ENCODE peak calls at places on chromosomes 5 and 9, in four cellular contexts. One of them, this sample, is unnamed.

GRCh38 chr5:52283221-52283620 is 504.5 kb upstream of the ITGA1 start:
- DNase-seq in IMR-90: peak; percentile 0
- DNase-seq in DND-41: no peak
- DNase-seq in colonic mucosa: no peak
- DNase-seq in this sample: no peak

GRCh38 chr9:94504358-94504757 is 50.5 kb upstream of the PCAT7 start:
- DNase-seq in IMR-90: no peak
- DNase-seq in DND-41: no peak
- DNase-seq in colonic mucosa: no peak
- DNase-seq in this sample: no peak

GRCh38 chr5:10635861-10636350 is 72.0 kb downstream of the ANKRD33B start:
- DNase-seq in IMR-90: no peak
- DNase-seq in colonic mucosa: no peak
- DNase-seq in DND-41: no peak
- DNase-seq in this sample: peak; percentile 51

GRCh38 chr9:105911104-105911911 is 217.0 kb downstream of the TMEM38B start:
- DNase-seq in colonic mucosa: no peak
- DNase-seq in IMR-90: no peak
- DNase-seq in DND-41: no peak
- DNase-seq in this sample: peak; percentile 70

GRCh38 chr5:14901462-14902051 is 30.0 kb upstream of the ANKH start:
- DNase-seq in IMR-90: peak; percentile 83
- DNase-seq in colonic mucosa: no peak
- DNase-seq in DND-41: no peak
- DNase-seq in this sample: no peak

GRCh38 chr9:89023788-89024187 is 32.5 kb downstream of the S1PR3 start:
- DNase-seq in DND-41: no peak
- DNase-seq in IMR-90: peak; percentile 21
- DNase-seq in colonic mucosa: no peak
- DNase-seq in this sample: no peak

GRCh38 chr9:134004881-134005280 is 12.8 kb upstream of the VAV2 start:
- DNase-seq in colonic mucosa: no peak
- DNase-seq in DND-41: no peak
- DNase-seq in IMR-90: no peak
- DNase-seq in this sample: no peak

GRCh38 chr5:165869066-165869465 is 2363.6 kb downstream of the MAT2B start:
- DNase-seq in IMR-90: no peak
- DNase-seq in colonic mucosa: no peak
- DNase-seq in DND-41: no peak
- DNase-seq in this sample: no peak

GRCh38 chr9:83964973-83965349 is 15.1 kb downstream of the HNRNPK start:
- DNase-seq in colonic mucosa: no peak
- DNase-seq in DND-41: no peak
- DNase-seq in IMR-90: peak; percentile 41
- DNase-seq in this sample: no peak

GRCh38 chr5:164341056-164341619 is 835.7 kb downstream of the MAT2B start:
- DNase-seq in colonic mucosa: no peak
- DNase-seq in DND-41: no peak
- DNase-seq in IMR-90: no peak
- DNase-seq in this sample: no peak

GRCh38 chr5:80192507-80193241 is 63.2 kb downstream of the SERINC5 start:
- DNase-seq in DND-41: no peak
- DNase-seq in colonic mucosa: no peak
- DNase-seq in IMR-90: peak; percentile 51
- DNase-seq in this sample: peak; percentile 56
- H3K4me3 ChIP-seq in DND-41: no peak overlapping the region
- H3K4me3 ChIP-seq in colonic mucosa: no peak overlapping the region
- H3K4me3 ChIP-seq in IMR-90: no peak overlapping the region
- H3K4me3 ChIP-seq in this sample: no peak overlapping the region

GRCh38 chr5:42819745-42820144 is 8.1 kb upstream of the SELENOP start:
- DNase-seq in DND-41: no peak
- DNase-seq in colonic mucosa: no peak
- DNase-seq in IMR-90: no peak
- DNase-seq in this sample: no peak
- TF ChIP-seq CTCF in DND-41: no peak
- TF ChIP-seq CTCF in colonic mucosa: no peak
- TF ChIP-seq CTCF in IMR-90: no peak
- TF ChIP-seq CTCF in this sample: no peak

DNA sequence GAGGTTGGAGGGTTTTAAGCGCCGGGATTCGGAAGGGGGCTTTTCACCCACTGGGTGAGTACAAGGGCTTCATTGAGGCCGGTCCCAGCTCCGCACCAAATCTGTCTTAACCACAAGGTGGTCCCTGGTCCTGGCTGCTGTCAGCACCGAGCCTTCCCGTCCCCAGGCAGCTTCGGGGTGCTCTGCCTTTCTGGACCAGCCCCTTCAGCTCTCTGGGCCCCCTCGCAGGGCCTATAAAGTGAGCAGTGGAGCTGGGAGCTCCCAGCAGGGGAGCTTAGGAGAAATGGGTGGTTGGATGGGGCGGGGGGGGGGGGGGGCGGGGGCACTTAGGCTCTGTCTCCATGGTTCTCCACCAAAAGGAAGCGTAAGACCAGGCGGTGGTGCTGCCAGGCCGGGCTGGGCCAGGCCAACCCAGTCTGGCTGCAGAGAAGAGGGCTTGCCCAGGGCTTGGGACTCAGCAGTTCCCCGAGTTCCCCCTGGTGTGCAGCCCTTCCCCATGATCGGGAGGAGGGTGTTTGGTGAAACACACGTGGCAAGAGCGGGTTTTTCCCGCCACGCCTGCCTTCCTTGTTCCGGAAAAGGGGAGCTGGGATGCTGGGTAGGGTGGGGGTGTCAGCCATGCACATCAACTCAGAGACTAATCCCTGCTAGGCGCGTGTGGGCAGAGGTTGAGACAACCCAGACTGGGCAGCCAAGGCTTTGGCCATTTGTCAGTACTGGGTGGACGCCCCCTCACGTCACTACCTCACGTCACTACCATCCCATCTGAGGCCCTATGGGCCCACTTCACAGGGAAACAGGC is 32.7 kb downstream of the PRRX2 start:
- DNase-seq in IMR-90: no peak
- DNase-seq in colonic mucosa: peak; percentile 37
- DNase-seq in DND-41: no peak
- DNase-seq in this sample: peak; percentile 61
- H3K9ac ChIP-seq in IMR-90: peak overlapping the region; percentile 75
- H3K9ac ChIP-seq in colonic mucosa: no peak overlapping the region
- H3K9ac ChIP-seq in DND-41: no peak overlapping the region
- H3K9ac ChIP-seq in this sample: no peak overlapping the region

GRCh38 chr5:78553991-78554390 is 94.6 kb downstream of the LHFPL2 start:
- DNase-seq in colonic mucosa: no peak
- DNase-seq in IMR-90: no peak
- DNase-seq in DND-41: no peak
- DNase-seq in this sample: no peak
- H3K4me3 ChIP-seq in colonic mucosa: no peak overlapping the region
- H3K4me3 ChIP-seq in IMR-90: no peak overlapping the region
- H3K4me3 ChIP-seq in DND-41: no peak overlapping the region
- H3K4me3 ChIP-seq in this sample: no peak overlapping the region

GRCh38 chr5:7762267-7762666 is 88.7 kb downstream of the CFAP90 start:
- DNase-seq in DND-41: no peak
- DNase-seq in colonic mucosa: no peak
- DNase-seq in IMR-90: no peak
- DNase-seq in this sample: peak; percentile 72
- TF ChIP-seq CTCF in DND-41: no peak
- TF ChIP-seq CTCF in colonic mucosa: no peak
- TF ChIP-seq CTCF in IMR-90: no peak
- TF ChIP-seq CTCF in this sample: peak; percentile 64

GRCh38 chr5:94168151-94168550 is 426.8 kb upstream of the POU5F2 start:
- DNase-seq in colonic mucosa: no peak
- DNase-seq in DND-41: no peak
- DNase-seq in IMR-90: no peak
- DNase-seq in this sample: no peak
- H3K9ac ChIP-seq in colonic mucosa: no peak overlapping the region
- H3K9ac ChIP-seq in DND-41: no peak overlapping the region
- H3K9ac ChIP-seq in IMR-90: no peak overlapping the region
- H3K9ac ChIP-seq in this sample: no peak overlapping the region

DNA sequence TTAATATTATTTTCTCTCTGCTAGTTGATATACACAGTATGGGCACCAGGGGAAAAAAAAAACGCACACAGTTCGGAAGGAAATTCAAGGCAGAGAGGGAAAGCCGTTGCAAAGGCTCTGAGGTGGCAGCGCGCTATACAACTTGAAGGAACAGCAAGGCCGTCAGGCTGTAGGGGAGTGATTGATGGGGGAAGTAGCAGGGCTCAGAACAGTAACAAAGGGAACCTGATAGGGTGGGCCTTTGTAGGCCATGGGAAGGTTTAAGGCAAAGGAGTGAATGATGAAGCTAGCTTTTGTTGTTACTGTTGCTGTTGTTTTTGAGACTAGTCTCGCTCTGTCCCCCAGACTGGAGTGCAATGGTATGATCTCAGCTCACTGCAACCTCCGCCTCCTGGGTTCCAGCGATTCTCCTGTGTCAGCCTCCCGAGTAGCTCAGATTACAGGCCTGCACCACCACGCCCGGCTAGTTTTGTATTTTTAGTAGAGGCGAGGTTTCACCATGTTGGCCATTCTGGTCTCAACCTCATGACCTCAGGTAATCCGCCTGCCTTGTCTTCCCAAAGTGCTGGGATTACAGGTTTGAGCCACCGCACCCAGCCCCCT is 27.0 kb downstream of the AQP7 start:
- DNase-seq in IMR-90: peak; percentile 19
- DNase-seq in DND-41: no peak
- DNase-seq in colonic mucosa: no peak
- DNase-seq in this sample: peak; percentile 77
- H3K4me3 ChIP-seq in IMR-90: no peak overlapping the region
- H3K4me3 ChIP-seq in DND-41: no peak overlapping the region
- H3K4me3 ChIP-seq in colonic mucosa: no peak overlapping the region
- H3K4me3 ChIP-seq in this sample: no peak overlapping the region

DNA sequence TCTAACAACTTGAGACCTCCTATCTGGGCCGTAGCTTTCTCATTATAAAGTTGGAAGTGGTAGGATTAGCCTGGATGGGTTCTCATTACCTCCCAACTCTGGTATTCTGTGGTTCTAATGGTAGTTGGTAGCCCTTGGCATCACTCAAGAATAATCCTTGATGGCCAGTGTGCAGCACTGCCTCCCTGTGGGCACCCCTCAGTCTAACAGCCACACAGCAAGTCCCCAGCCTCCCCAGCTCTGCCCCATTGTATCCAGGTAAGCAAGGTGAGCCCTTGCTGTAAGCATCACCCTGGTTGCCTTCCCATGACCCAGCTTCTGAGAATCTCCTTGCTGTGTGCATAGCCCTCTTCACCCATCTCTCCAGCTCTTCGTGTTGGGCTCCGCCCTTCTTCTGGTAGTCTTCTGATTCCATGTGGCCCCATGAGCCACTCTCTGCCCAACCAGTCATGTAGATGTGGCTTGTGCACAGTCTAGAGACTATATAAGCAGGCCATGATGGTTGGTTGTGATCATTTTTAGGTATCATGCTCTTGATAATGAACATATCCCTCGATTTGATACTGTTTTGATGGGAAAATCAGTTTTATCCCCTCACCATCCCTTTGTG is 57.6 kb upstream of the GRHPR start:
- DNase-seq in IMR-90: no peak
- DNase-seq in DND-41: peak; percentile 10
- DNase-seq in colonic mucosa: no peak
- DNase-seq in this sample: peak; percentile 75
- TF ChIP-seq CTCF in IMR-90: peak; percentile 14
- TF ChIP-seq CTCF in DND-41: peak; percentile 47
- TF ChIP-seq CTCF in colonic mucosa: peak; percentile 34
- TF ChIP-seq CTCF in this sample: peak; percentile 65

GRCh38 chr5:132259061-132259851 is 1.8 kb downstream of the PDLIM4 start:
- DNase-seq in DND-41: no peak
- DNase-seq in IMR-90: peak; percentile 95
- DNase-seq in colonic mucosa: peak; percentile 28
- DNase-seq in this sample: peak; percentile 53
- H3K9ac ChIP-seq in DND-41: no peak overlapping the region
- H3K9ac ChIP-seq in IMR-90: peak overlapping the region; percentile 81
- H3K9ac ChIP-seq in colonic mucosa: peak overlapping the region; percentile 69
- H3K9ac ChIP-seq in this sample: no peak overlapping the region

This sample was measured in endodermal cell.